ENCODE peak calls at places on chromosomes 13 and 19, in seven cellular contexts. C is ascending aorta, H is uterus, S is transverse colon, N is endothelial cell of umbilical vein, G is right lobe of liver, K is endodermal cell. J is an unnamed sample. For H3K27me3, the result is how much of the 10 kb centered on the place peaks cover.

GRCh38 chr13:111518161-111518791 is 197.8 kb downstream of the TEX29 start:
- DNase-seq in S (no peak), C (no peak), N (no peak), K (peak), H (no peak), G (no peak), J (no peak)

GRCh38 chr13:99958402-99959126 is 13.0 kb downstream of the ZIC5 start:
- DNase-seq in H (no peak), S (no peak), G (no peak), C (peak), K (peak), N (no peak), J (no peak)

GRCh38 chr19:42092350-42092749 is 16.4 kb downstream of the ZNF574 start:
- DNase-seq in N (peak), H (peak), S (peak), K (peak), C (no peak), G (no peak), J (no peak)

GRCh38 chr19:35261356-35262100 is 7.2 kb upstream of the USF2 start:
- DNase-seq in H (no peak), G (no peak), S (no peak), C (no peak), K (peak), N (no peak), J (no peak)

GRCh38 chr19:28426902-28427232 is 786.1 kb downstream of the UQCRFS1 start:
- DNase-seq in S (no peak), K (no peak), H (no peak), G (no peak), C (no peak), N (no peak), J (peak)

GRCh38 chr13:95176611-95177259 is 124.5 kb downstream of the ABCC4 start:
- DNase-seq in H (no peak), S (no peak), G (no peak), N (peak), C (no peak), K (peak), J (no peak)

GRCh38 chr13:46603165-46603603 is 50.2 kb downstream of the LRCH1 start:
- DNase-seq in K (no peak), G (no peak), C (no peak), H (no peak), S (no peak), N (peak), J (no peak)

GRCh38 chr13:76769238-76769859 is 116.9 kb downstream of the KCTD12 start:
- DNase-seq in H (no peak), N (no peak), K (no peak), S (no peak), G (no peak), C (no peak), J (no peak)

GRCh38 chr13:93554514-93554913 is 327.9 kb downstream of the GPC6 start:
- DNase-seq in N (no peak), C (no peak), G (no peak), S (no peak), K (no peak), H (no peak), J (no peak)

GRCh38 chr13:55577082-55577846 is 1563.5 kb upstream of the PRR20A start:
- DNase-seq in S (no peak), C (no peak), N (no peak), G (no peak), K (peak), H (no peak), J (no peak)

GRCh38 chr19:44598355-44598754 is 15.0 kb upstream of the IGSF23 start:
- DNase-seq in N (no peak), C (no peak), G (no peak), H (no peak), K (no peak), S (no peak), J (no peak)

GRCh38 chr13:41821195-41821594 is 139.7 kb downstream of the VWA8 start:
- DNase-seq in N (peak), K (no peak), G (no peak), H (no peak), C (no peak), S (no peak), J (no peak)

GRCh38 chr13:50124536-50125305 is 109.5 kb downstream of the KCNRG start:
- DNase-seq in G (peak), H (peak), S (peak), K (peak), N (no peak), C (peak), J (peak)

GRCh38 chr13:109781384-109782065 is 4.9 kb downstream of the IRS2 start:
- DNase-seq in C (no peak), S (no peak), G (no peak), H (no peak), N (no peak), K (no peak), J (no peak)

GRCh38 chr19:14325863-14326262 is 55.4 kb upstream of the ADGRE5 start:
- DNase-seq in H (no peak), S (no peak), G (no peak), K (no peak), N (no peak), C (no peak), J (no peak)

GRCh38 chr13:113584870-113585671 is 518 bp downstream of the TFDP1 start:
- DNase-seq in S (peak), K (peak), H (no peak), C (peak), G (peak), N (no peak), J (no peak)

GRCh38 chr19:805161-805561 is 7.9 kb downstream of the PTBP1 start:
- DNase-seq in N (no peak), H (no peak), K (no peak), G (no peak), C (no peak), S (no peak), J (no peak)

GRCh38 chr13:46374710-46375109 is 12.3 kb downstream of the RUBCNL start:
- DNase-seq in H (no peak), C (no peak), N (no peak), K (no peak), G (no peak), S (no peak), J (no peak)

GRCh38 chr19:21466627-21467026 is 38.8 kb upstream of the ZNF429 start:
- DNase-seq in C (no peak), G (no peak), N (no peak), H (no peak), K (no peak), S (no peak), J (no peak)

GRCh38 chr19:30425885-30426838 is 54.0 kb downstream of the ZNF536 start:
- DNase-seq in G (no peak), N (no peak), K (no peak), S (no peak), C (no peak), H (no peak), J (no peak)

GRCh38 chr19:28234637-28235036 is 978.3 kb downstream of the UQCRFS1 start:
- DNase-seq in N (no peak), S (no peak), H (no peak), G (no peak), K (peak), C (no peak), J (no peak)

GRCh38 chr19:799076-799881 is 2.0 kb downstream of the PTBP1 start:
- DNase-seq in S (peak), H (no peak), C (no peak), N (peak), K (peak), G (peak), J (peak)

GRCh38 chr19:5458420-5458819 is 3.2 kb downstream of the ZNRF4 start:
- DNase-seq in K (no peak), H (no peak), S (no peak), N (no peak), G (no peak), C (no peak), J (no peak)

GRCh38 chr19:10404888-10405808 is 1.8 kb upstream of the CDC37 start:
- DNase-seq in G (no peak), H (no peak), S (no peak), K (no peak), N (no peak), C (no peak), J (no peak)

GRCh38 chr19:49337267-49338022 is 2.2 kb downstream of the CD37 start:
- DNase-seq in N (no peak), S (no peak), G (no peak), K (peak), H (no peak), C (peak), J (no peak)

GRCh38 chr13:60577761-60578160 is 180.7 kb downstream of the TDRD3 start:
- DNase-seq in C (no peak), K (no peak), S (no peak), H (no peak), G (no peak), N (no peak), J (no peak)

GRCh38 chr13:77779461-77780272 is 82.2 kb downstream of the SLAIN1 start:
- DNase-seq in H (peak), N (peak), G (no peak), C (no peak), K (peak), S (peak), J (peak)

GRCh38 chr13:41905600-41906254 is 55.2 kb downstream of the VWA8 start:
- DNase-seq in G (no peak), N (peak), H (no peak), C (no peak), K (no peak), S (no peak), J (peak)

GRCh38 chr13:27168870-27169525 is 2.6 kb downstream of the USP12 start:
- DNase-seq in H (no peak), G (no peak), K (no peak), S (peak), C (no peak), N (peak), J (peak)
- H3K4me3 ChIP-seq in H (no peak), G (no peak), K (no peak), S (no peak), C (no peak), N (no peak), J (no peak)

GRCh38 chr19:8511573-8512101 is 2.3 kb downstream of the ZNF414 start:
- DNase-seq in H (no peak), N (no peak), K (no peak), S (no peak), G (no peak), C (no peak), J (peak)
- TF ChIP-seq CTCF in H (no peak), N (no peak), K (peak), S (no peak), G (no peak), C (no peak), J (no peak)

GRCh38 chr13:28531195-28531955 is 36.4 kb upstream of the FLT1 start:
- DNase-seq in C (peak), H (peak), G (peak), N (peak), K (peak), S (peak), J (no peak)
- H3K27me3 ChIP-seq in C (under half), H (under half), G (under half), N (under half), K (under half), S (half or more), J (under half)

GRCh38 chr19:7968008-7968795 is 24.7 kb upstream of the TIMM44 start:
- DNase-seq in S (no peak), G (no peak), K (no peak), H (no peak), C (no peak), N (no peak), J (no peak)

GRCh38 chr19:7971553-7972520 is 28.4 kb upstream of the TIMM44 start:
- DNase-seq in H (no peak), C (no peak), N (no peak), K (no peak), S (no peak), G (peak), J (no peak)

GRCh38 chr19:7970716-7971448 is 27.4 kb upstream of the TIMM44 start:
- DNase-seq in N (peak), K (peak), G (no peak), H (no peak), S (peak), C (no peak), J (peak)

GRCh38 chr19:7968796-7969559 is 25.5 kb upstream of the TIMM44 start:
- DNase-seq in N (no peak), G (no peak), C (no peak), H (no peak), K (no peak), S (no peak), J (no peak)

GRCh38 chr19:7969560-7969949 is 26.1 kb upstream of the TIMM44 start:
- DNase-seq in S (no peak), K (no peak), H (no peak), N (no peak), C (no peak), G (no peak), J (no peak)
- H3K4me3 ChIP-seq in S (no peak), K (no peak), H (no peak), N (no peak), C (no peak), G (no peak), J (no peak)

DNA sequence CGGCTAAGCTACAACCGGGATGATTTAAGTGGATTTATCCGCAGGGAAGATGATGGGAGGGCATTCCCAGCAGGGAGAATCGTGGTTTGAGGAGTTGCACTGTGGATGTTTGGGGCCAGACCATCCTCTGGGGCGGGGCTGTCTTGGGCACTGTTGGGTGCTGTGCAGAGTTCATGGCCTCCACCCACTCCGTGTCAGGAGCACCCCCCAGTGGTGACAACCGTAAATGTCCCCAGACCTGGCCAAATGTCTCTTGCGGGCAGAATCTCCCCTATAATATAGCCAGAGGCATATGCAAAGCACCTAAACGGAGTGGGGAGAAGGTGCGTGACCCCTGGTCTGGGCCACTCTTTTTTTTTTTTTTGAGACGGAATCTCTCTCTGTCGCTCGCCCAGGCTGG is 40.2 kb downstream of the SMIM24 start:
- DNase-seq in G (peak), K (peak), H (no peak), N (no peak), S (peak), C (no peak), J (no peak)
- TF ChIP-seq CTCF in G (peak), K (peak), H (peak), N (peak), S (peak), C (peak), J (peak)

DNA sequence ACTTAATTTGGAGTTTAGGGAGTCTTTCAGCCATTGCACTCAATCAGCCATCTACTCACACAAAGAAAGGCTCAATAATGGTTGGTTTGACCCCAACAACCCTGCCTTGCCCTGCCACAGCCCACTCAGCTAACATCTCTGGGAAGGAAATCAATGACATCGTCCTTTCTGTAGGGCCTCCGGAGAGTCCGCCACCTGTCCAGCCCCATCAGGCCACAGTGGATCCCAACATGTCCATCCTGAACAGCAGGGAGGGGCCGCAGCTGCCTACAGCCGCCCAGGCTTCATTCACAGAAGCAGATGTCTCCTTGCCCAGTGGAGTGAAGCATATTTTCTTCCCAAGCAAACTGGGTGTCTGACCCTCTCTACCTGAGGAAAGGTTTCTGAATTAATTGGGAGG is 4.2 kb upstream of the CDX2 start:
- DNase-seq in C (peak), H (no peak), S (peak), N (no peak), K (no peak), G (no peak), J (no peak)
- H3K27me3 ChIP-seq in C (under half), H (under half), S (half or more), N (half or more), K (half or more), G (under half), J (half or more)